ENCODE peak calls at places on chromosomes 11 and 22, in ten cellular contexts. A, H, G, Q, R, C, Y, I, B and Z are unnamed samples.

GRCh38 chr11:111081021-111081511 is 164.5 kb upstream of the POU2AF2 start:
- DNase-seq in C (no peak), G (peak; percentile 0), Q (no peak), R (peak; percentile 67), H (no peak), Y (no peak), I (no peak), B (no peak), A (no peak), Z (peak; percentile 54)

GRCh38 chr11:107040447-107041444 is 22.5 kb upstream of the GUCY1A2 start:
- DNase-seq in I (no peak), A (no peak), Q (peak; percentile 97), H (no peak), B (no peak), Y (no peak), C (no peak), G (no peak), R (peak; percentile 37), Z (no peak)

GRCh38 chr22:46825145-46825544 is 62.7 kb downstream of the TBC1D22A start:
- DNase-seq in H (no peak), A (no peak), C (no peak), R (no peak), I (no peak), Y (no peak), B (no peak), G (no peak), Q (no peak), Z (no peak)

GRCh38 chr22:26585104-26585790 is 4.7 kb downstream of the TPST2 start:
- DNase-seq in Y (no peak), I (no peak), Q (peak; percentile 72), B (no peak), A (peak; percentile 56), C (peak; percentile 66), R (peak; percentile 89), G (peak; percentile 39), H (no peak), Z (peak; percentile 94)

GRCh38 chr11:19163627-19164026 is 38.2 kb downstream of the CSRP3 start:
- DNase-seq in Y (no peak), G (no peak), Q (no peak), C (no peak), I (peak; percentile 28), A (no peak), H (no peak), R (no peak), B (no peak), Z (no peak)

GRCh38 chr22:48765595-48765994 is 1062.1 kb downstream of the BRD1 start:
- DNase-seq in R (no peak), C (no peak), Q (no peak), Y (no peak), I (no peak), H (no peak), G (no peak), A (peak; percentile 13), B (peak; percentile 12), Z (no peak)

GRCh38 chr11:12404461-12404860 is 27.1 kb downstream of the PARVA start:
- DNase-seq in R (no peak), H (no peak), A (no peak), C (no peak), B (no peak), I (no peak), Y (no peak), G (no peak), Q (no peak), Z (peak; percentile 38)

GRCh38 chr11:45209000-45209399 is 62.6 kb downstream of the PRDM11 start:
- DNase-seq in R (no peak), Y (no peak), H (no peak), I (no peak), C (no peak), Q (no peak), G (no peak), B (no peak), A (no peak), Z (no peak)

GRCh38 chr11:10387209-10388083 is 67.6 kb upstream of the AMPD3 start:
- DNase-seq in Q (peak; percentile 93), H (no peak), Y (peak; percentile 87), G (no peak), B (no peak), I (no peak), A (no peak), C (no peak), R (peak; percentile 93), Z (peak; percentile 56)

GRCh38 chr11:38089728-38090127 is 1491.7 kb upstream of the RAG2 start:
- DNase-seq in G (peak; percentile 11), C (no peak), R (peak; percentile 65), Y (no peak), H (no peak), B (no peak), Q (no peak), A (no peak), I (peak; percentile 69), Z (no peak)

GRCh38 chr11:39304586-39304985 is 2154.9 kb downstream of the LRRC4C start:
- DNase-seq in I (peak; percentile 51), G (no peak), Y (no peak), B (no peak), H (no peak), A (no peak), R (no peak), Q (no peak), C (no peak), Z (no peak)

GRCh38 chr22:17941501-17942406 is 82.6 kb downstream of the MICAL3 start:
- DNase-seq in Y (peak; percentile 57), C (peak; percentile 43), H (no peak), I (no peak), B (no peak), Q (no peak), R (no peak), G (peak; percentile 36), A (no peak), Z (peak; percentile 82)

GRCh38 chr22:17942721-17943120 is 81.6 kb downstream of the MICAL3 start:
- DNase-seq in Q (no peak), B (no peak), A (no peak), C (no peak), H (no peak), G (no peak), Y (no peak), I (no peak), R (no peak), Z (no peak)

GRCh38 chr22:17939579-17939978 is 84.8 kb downstream of the MICAL3 start:
- DNase-seq in Q (no peak), H (no peak), I (no peak), Y (no peak), C (no peak), G (no peak), B (no peak), A (no peak), R (no peak), Z (no peak)

GRCh38 chr22:17938484-17938924 is 85.9 kb downstream of the MICAL3 start:
- DNase-seq in Q (no peak), Y (peak; percentile 34), B (no peak), C (no peak), I (no peak), A (no peak), R (no peak), G (peak; percentile 64), H (no peak), Z (no peak)

DNA sequence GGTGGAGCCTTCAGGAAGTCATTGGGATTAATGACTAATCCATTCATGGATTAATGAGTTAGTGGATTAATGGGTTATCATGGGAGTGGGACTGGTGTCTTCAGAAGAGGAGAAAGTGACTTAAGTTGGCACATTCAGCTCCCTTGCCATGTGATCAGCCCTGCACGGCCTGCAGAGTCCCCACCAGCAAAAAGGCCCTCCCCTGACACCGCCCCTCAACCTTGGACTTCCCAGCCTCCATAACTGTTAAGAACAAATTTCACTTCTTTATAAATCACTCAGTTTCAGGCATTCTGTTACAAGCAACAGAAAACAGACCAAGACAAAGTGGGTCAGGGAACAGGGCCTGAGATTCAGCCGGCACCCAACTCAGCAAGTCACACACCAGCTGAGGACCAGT is 85.3 kb downstream of the MICAL3 start:
- DNase-seq in C (no peak), H (no peak), G (no peak), Y (peak; percentile 38), A (no peak), B (no peak), I (no peak), R (no peak), Q (no peak), Z (no peak)
- H3K4me1 ChIP-seq in C (peaks cover 23% of the 10 kb centered on the region), H (no peaks in the 10 kb centered on the region), G (peaks cover 63% of the 10 kb centered on the region), Y (peaks cover 26% of the 10 kb centered on the region), A (peaks cover 3% of the 10 kb centered on the region), B (no peaks in the 10 kb centered on the region), I (peaks cover 6% of the 10 kb centered on the region), R (peaks cover 10% of the 10 kb centered on the region), Q (no peaks in the 10 kb centered on the region), Z (peaks cover 40% of the 10 kb centered on the region)

DNA sequence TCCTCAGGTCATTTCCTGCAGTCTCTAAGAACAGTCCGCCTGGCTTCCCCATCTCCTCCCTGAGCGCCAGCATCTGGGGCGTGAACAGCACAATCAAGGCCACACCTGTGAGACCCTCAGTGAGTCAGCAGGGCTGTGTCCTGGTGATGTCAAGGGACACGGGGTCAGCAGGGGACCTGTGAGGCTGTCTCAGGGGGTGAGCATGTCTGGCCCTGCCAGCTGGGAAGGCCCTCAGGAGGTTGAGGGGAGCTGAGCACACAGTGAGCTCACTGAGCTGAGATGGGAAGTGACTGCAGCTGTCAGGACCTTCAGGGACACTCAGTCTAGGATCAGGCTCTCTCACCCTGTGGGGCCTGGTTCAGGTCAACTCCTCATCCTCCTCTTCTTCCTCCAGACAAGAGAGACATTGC is 46.6 kb upstream of the VPREB1 start:
- DNase-seq in G (no peak), Q (no peak), A (no peak), C (no peak), H (no peak), R (no peak), Y (no peak), B (no peak), I (no peak), Z (no peak)
- H3K4me1 ChIP-seq in G (no peaks in the 10 kb centered on the region), Q (no peaks in the 10 kb centered on the region), A (no peaks in the 10 kb centered on the region), C (no peaks in the 10 kb centered on the region), H (no peaks in the 10 kb centered on the region), R (no peaks in the 10 kb centered on the region), Y (no peaks in the 10 kb centered on the region), B (no peaks in the 10 kb centered on the region), I (no peaks in the 10 kb centered on the region), Z (peaks cover 3% of the 10 kb centered on the region)

GRCh38 chr11:114168086-114168448 is 108.6 kb downstream of the ZBTB16 start:
- DNase-seq in I (no peak), A (no peak), Y (no peak), G (no peak), C (no peak), B (no peak), R (no peak), H (no peak), Q (no peak), Z (peak; percentile 4)
- H3K4me1 ChIP-seq in I (no peaks in the 10 kb centered on the region), A (peaks cover 65% of the 10 kb centered on the region), Y (peaks cover 100% of the 10 kb centered on the region), G (peaks cover 51% of the 10 kb centered on the region), C (peaks cover 99% of the 10 kb centered on the region), B (peaks cover 63% of the 10 kb centered on the region), R (peaks cover 97% of the 10 kb centered on the region), H (peaks cover 3% of the 10 kb centered on the region), Q (peaks cover 16% of the 10 kb centered on the region), Z (peaks cover 96% of the 10 kb centered on the region)

DNA sequence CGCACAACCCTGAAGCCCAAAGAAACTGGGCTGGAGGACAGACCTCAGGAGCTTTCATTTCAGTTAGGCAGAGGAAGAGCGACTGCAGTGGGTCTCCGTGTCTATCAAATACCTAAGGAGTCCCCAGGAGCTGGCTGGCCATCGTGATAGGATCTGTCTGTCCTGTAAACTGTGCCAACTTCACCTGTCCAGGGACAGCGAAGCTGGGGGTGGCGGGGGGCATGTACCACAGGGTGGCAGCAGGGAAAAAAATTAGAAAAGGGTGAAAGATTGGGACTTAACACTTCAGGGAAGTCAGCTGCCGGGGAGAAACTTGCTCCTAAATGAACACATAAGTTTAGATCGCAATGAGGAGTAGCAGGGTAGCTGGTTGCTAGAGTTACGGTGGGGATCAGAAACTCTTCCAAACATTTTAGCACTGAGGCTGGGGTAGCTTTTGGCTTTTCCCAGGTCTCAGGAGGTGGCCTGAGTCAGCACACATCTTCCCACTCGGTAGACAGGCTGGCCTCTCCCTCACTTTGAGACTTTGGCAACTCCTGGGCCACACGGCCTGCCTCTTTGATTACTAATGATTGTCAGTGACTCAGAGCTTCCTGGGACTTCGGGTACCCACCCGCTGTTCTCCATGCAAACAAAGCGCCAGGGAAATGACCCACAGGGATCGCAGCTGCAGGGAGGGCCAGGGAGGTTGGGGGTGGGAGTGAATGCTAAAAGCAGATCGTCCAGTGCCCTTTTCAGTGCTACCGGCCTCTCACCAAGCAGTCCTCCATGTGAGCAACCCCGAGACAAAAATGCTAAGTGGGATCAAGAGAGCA is 2.9 kb upstream of the MTFP1 start:
- DNase-seq in R (peak; percentile 94), B (peak; percentile 68), I (peak; percentile 95), Q (peak; percentile 97), G (peak; percentile 10), C (peak; percentile 28), H (peak; percentile 89), Y (peak; percentile 84), A (peak; percentile 73), Z (peak; percentile 85)
- H3K4me1 ChIP-seq in R (peaks cover 53% of the 10 kb centered on the region), B (peaks cover 10% of the 10 kb centered on the region), I (peaks cover 17% of the 10 kb centered on the region), Q (peaks cover 63% of the 10 kb centered on the region), G (peaks cover 20% of the 10 kb centered on the region), C (peaks cover 67% of the 10 kb centered on the region), H (peaks cover 89% of the 10 kb centered on the region), Y (peaks cover 67% of the 10 kb centered on the region), A (peaks cover 17% of the 10 kb centered on the region), Z (peaks cover 47% of the 10 kb centered on the region)